ENCODE peak calls at places on chromosomes 1 and 21, in ten cellular contexts. One of them, this sample, is unnamed.

GRCh38 chr21:17829472-17829871 is 10.3 kb upstream of the C21orf91 start:
- DNase-seq in H9: no peak
- DNase-seq in neural progenitor cell: no peak
- DNase-seq in activated CD8-positive, alpha-beta memory T cell treated with anti-CD3 and anti-CD28 coated beads, Interleukin-2, amount 50 U/mL, for 4 hours: no peak
- DNase-seq in heart left ventricle: no peak
- DNase-seq in activated CD4-positive, alpha-beta T cell treated with anti-CD3 and anti-CD28 coated beads, Interleukin-2, amount 10 ng/mL, durations not matched to agents 7 days and 5 days: no peak
- DNase-seq in NCI-H1105 treated with DMSO at 0.1 percent for 48 hours: no peak
- DNase-seq in HT1080: no peak
- DNase-seq in caudate nucleus: no peak
- DNase-seq in nephron progenitor cell: no peak
- DNase-seq in this sample: no peak

GRCh38 chr21:45854702-45855247 is 126.8 kb upstream of the COL6A1 start:
- DNase-seq in H9: peak; percentile 31
- DNase-seq in neural progenitor cell: peak; percentile 23
- DNase-seq in activated CD8-positive, alpha-beta memory T cell treated with anti-CD3 and anti-CD28 coated beads, Interleukin-2, amount 50 U/mL, for 4 hours: no peak
- DNase-seq in heart left ventricle: peak; percentile 7
- DNase-seq in activated CD4-positive, alpha-beta T cell treated with anti-CD3 and anti-CD28 coated beads, Interleukin-2, amount 10 ng/mL, durations not matched to agents 7 days and 5 days: no peak
- DNase-seq in NCI-H1105 treated with DMSO at 0.1 percent for 48 hours: no peak
- DNase-seq in HT1080: no peak
- DNase-seq in caudate nucleus: no peak
- DNase-seq in nephron progenitor cell: no peak
- DNase-seq in this sample: peak; percentile 26

GRCh38 chr1:39110325-39110851 is 84.2 kb downstream of the NDUFS5 start:
- DNase-seq in H9: no peak
- DNase-seq in neural progenitor cell: no peak
- DNase-seq in activated CD8-positive, alpha-beta memory T cell treated with anti-CD3 and anti-CD28 coated beads, Interleukin-2, amount 50 U/mL, for 4 hours: no peak
- DNase-seq in heart left ventricle: no peak
- DNase-seq in activated CD4-positive, alpha-beta T cell treated with anti-CD3 and anti-CD28 coated beads, Interleukin-2, amount 10 ng/mL, durations not matched to agents 7 days and 5 days: no peak
- DNase-seq in NCI-H1105 treated with DMSO at 0.1 percent for 48 hours: no peak
- DNase-seq in HT1080: no peak
- DNase-seq in caudate nucleus: no peak
- DNase-seq in nephron progenitor cell: no peak
- DNase-seq in this sample: no peak

GRCh38 chr1:55347786-55348185 is 132.6 kb upstream of the USP24 start:
- DNase-seq in H9: no peak
- DNase-seq in neural progenitor cell: no peak
- DNase-seq in activated CD8-positive, alpha-beta memory T cell treated with anti-CD3 and anti-CD28 coated beads, Interleukin-2, amount 50 U/mL, for 4 hours: no peak
- DNase-seq in heart left ventricle: no peak
- DNase-seq in activated CD4-positive, alpha-beta T cell treated with anti-CD3 and anti-CD28 coated beads, Interleukin-2, amount 10 ng/mL, durations not matched to agents 7 days and 5 days: no peak
- DNase-seq in NCI-H1105 treated with DMSO at 0.1 percent for 48 hours: no peak
- DNase-seq in HT1080: no peak
- DNase-seq in caudate nucleus: no peak
- DNase-seq in nephron progenitor cell: no peak
- DNase-seq in this sample: no peak

GRCh38 chr1:184879876-184880275 is 94.4 kb downstream of the NIBAN1 start:
- DNase-seq in H9: no peak
- DNase-seq in neural progenitor cell: no peak
- DNase-seq in activated CD8-positive, alpha-beta memory T cell treated with anti-CD3 and anti-CD28 coated beads, Interleukin-2, amount 50 U/mL, for 4 hours: no peak
- DNase-seq in heart left ventricle: no peak
- DNase-seq in activated CD4-positive, alpha-beta T cell treated with anti-CD3 and anti-CD28 coated beads, Interleukin-2, amount 10 ng/mL, durations not matched to agents 7 days and 5 days: no peak
- DNase-seq in NCI-H1105 treated with DMSO at 0.1 percent for 48 hours: no peak
- DNase-seq in HT1080: no peak
- DNase-seq in caudate nucleus: no peak
- DNase-seq in nephron progenitor cell: no peak
- DNase-seq in this sample: no peak

GRCh38 chr1:15526021-15526489 is 593 bp upstream of the DNAJC16 start:
- DNase-seq in H9: no peak
- DNase-seq in neural progenitor cell: no peak
- DNase-seq in activated CD8-positive, alpha-beta memory T cell treated with anti-CD3 and anti-CD28 coated beads, Interleukin-2, amount 50 U/mL, for 4 hours: no peak
- DNase-seq in heart left ventricle: no peak
- DNase-seq in activated CD4-positive, alpha-beta T cell treated with anti-CD3 and anti-CD28 coated beads, Interleukin-2, amount 10 ng/mL, durations not matched to agents 7 days and 5 days: no peak
- DNase-seq in NCI-H1105 treated with DMSO at 0.1 percent for 48 hours: peak; percentile 58
- DNase-seq in HT1080: no peak
- DNase-seq in caudate nucleus: no peak
- DNase-seq in nephron progenitor cell: peak; percentile 18
- DNase-seq in this sample: peak; percentile 54

GRCh38 chr1:160064164-160064563 is 5.8 kb downstream of the KCNJ10 start:
- DNase-seq in H9: no peak
- DNase-seq in neural progenitor cell: no peak
- DNase-seq in activated CD8-positive, alpha-beta memory T cell treated with anti-CD3 and anti-CD28 coated beads, Interleukin-2, amount 50 U/mL, for 4 hours: no peak
- DNase-seq in heart left ventricle: no peak
- DNase-seq in activated CD4-positive, alpha-beta T cell treated with anti-CD3 and anti-CD28 coated beads, Interleukin-2, amount 10 ng/mL, durations not matched to agents 7 days and 5 days: no peak
- DNase-seq in NCI-H1105 treated with DMSO at 0.1 percent for 48 hours: no peak
- DNase-seq in HT1080: no peak
- DNase-seq in caudate nucleus: no peak
- DNase-seq in nephron progenitor cell: no peak
- DNase-seq in this sample: no peak

GRCh38 chr1:187053876-187054275 is 225.1 kb downstream of the PLA2G4A start:
- DNase-seq in H9: peak; percentile 36
- DNase-seq in neural progenitor cell: no peak
- DNase-seq in activated CD8-positive, alpha-beta memory T cell treated with anti-CD3 and anti-CD28 coated beads, Interleukin-2, amount 50 U/mL, for 4 hours: no peak
- DNase-seq in heart left ventricle: no peak
- DNase-seq in activated CD4-positive, alpha-beta T cell treated with anti-CD3 and anti-CD28 coated beads, Interleukin-2, amount 10 ng/mL, durations not matched to agents 7 days and 5 days: no peak
- DNase-seq in NCI-H1105 treated with DMSO at 0.1 percent for 48 hours: no peak
- DNase-seq in HT1080: no peak
- DNase-seq in caudate nucleus: no peak
- DNase-seq in nephron progenitor cell: no peak
- DNase-seq in this sample: no peak

GRCh38 chr1:76759950-76760349 is 107.3 kb upstream of the ST6GALNAC5 start:
- DNase-seq in H9: no peak
- DNase-seq in neural progenitor cell: no peak
- DNase-seq in activated CD8-positive, alpha-beta memory T cell treated with anti-CD3 and anti-CD28 coated beads, Interleukin-2, amount 50 U/mL, for 4 hours: no peak
- DNase-seq in heart left ventricle: no peak
- DNase-seq in activated CD4-positive, alpha-beta T cell treated with anti-CD3 and anti-CD28 coated beads, Interleukin-2, amount 10 ng/mL, durations not matched to agents 7 days and 5 days: no peak
- DNase-seq in NCI-H1105 treated with DMSO at 0.1 percent for 48 hours: peak; percentile 93
- DNase-seq in HT1080: peak; percentile 81
- DNase-seq in caudate nucleus: no peak
- DNase-seq in nephron progenitor cell: no peak
- DNase-seq in this sample: peak; percentile 69